ENCODE peak calls at places on chromosomes 7 and 10, in six cellular contexts. D is HFF-Myc, X is sigmoid colon, I is suprapubic skin, Y is HFFc6, Q is tibial artery. F is an unnamed sample.
A peak's percentile ranks its signal among the peaks of the same experiment; 100 is the strongest.

GRCh38 chr10:76354349-76354748 is 922.9 kb downstream of the LRMDA start:
- DNase-seq in D (no peak), X (no peak), I (no peak), Y (no peak), Q (no peak), F (no peak)

GRCh38 chr7:25305831-25306230 is 77.5 kb upstream of the NPVF start:
- DNase-seq in D (no peak), X (no peak), I (no peak), Y (no peak), Q (no peak), F (no peak)

GRCh38 chr10:116636385-116636784 is 15.6 kb downstream of the PNLIPRP2 start:
- DNase-seq in D (no peak), X (no peak), I (no peak), Y (no peak), Q (no peak), F (no peak)

GRCh38 chr10:124259139-124259825 is 159.4 kb downstream of the OAT start:
- DNase-seq in D (no peak), X (peak; percentile 50), I (peak; percentile 38), Y (no peak), Q (no peak), F (no peak)

GRCh38 chr7:131327049-131327625 is 539 bp upstream of the MKLN1 start:
- DNase-seq in D (peak; percentile 47), X (no peak), I (peak; percentile 68), Y (peak; percentile 84), Q (peak; percentile 59), F (no peak)

GRCh38 chr7:70779321-70779720 is 352.6 kb upstream of the GALNT17 start:
- DNase-seq in D (no peak), X (no peak), I (no peak), Y (no peak), Q (no peak), F (no peak)

GRCh38 chr10:94617389-94617944 is 66.1 kb upstream of the CYP2C18 start:
- DNase-seq in D (peak; percentile 1), X (no peak), I (no peak), Y (no peak), Q (no peak), F (no peak)

GRCh38 chr10:126902157-126902556 is 3.1 kb upstream of the DOCK1 start:
- DNase-seq in D (peak; percentile 52), X (no peak), I (no peak), Y (peak; percentile 56), Q (no peak), F (peak; percentile 44)

GRCh38 chr7:106400990-106401389 is 116.2 kb upstream of the NAMPT start:
- DNase-seq in D (no peak), X (no peak), I (no peak), Y (no peak), Q (no peak), F (no peak)

GRCh38 chr7:29113384-29114102 is 32.8 kb downstream of the CPVL start:
- DNase-seq in D (peak; percentile 11), X (no peak), I (no peak), Y (peak; percentile 22), Q (no peak), F (no peak)

GRCh38 chr10:118840776-118841468 is 86.2 kb upstream of the CACUL1 start:
- DNase-seq in D (no peak), X (no peak), I (no peak), Y (no peak), Q (no peak), F (no peak)

GRCh38 chr10:125281091-125281490 is 120.7 kb upstream of the CTBP2 start:
- DNase-seq in D (no peak), X (no peak), I (no peak), Y (no peak), Q (no peak), F (no peak)

GRCh38 chr7:121269798-121270197 is 59.0 kb upstream of the WNT16 start:
- DNase-seq in D (no peak), X (no peak), I (no peak), Y (no peak), Q (no peak), F (no peak)

GRCh38 chr7:38558786-38559185 is 72.4 kb downstream of the AMPH start:
- DNase-seq in D (no peak), X (no peak), I (no peak), Y (no peak), Q (no peak), F (no peak)

GRCh38 chr7:134343136-134343535 is 26.4 kb upstream of the SLC35B4 start:
- DNase-seq in D (no peak), X (no peak), I (no peak), Y (no peak), Q (no peak), F (no peak)

GRCh38 chr10:33333260-33334169 is 952 bp downstream of the NRP1 start:
- DNase-seq in D (no peak), X (no peak), I (no peak), Y (no peak), Q (no peak), F (no peak)

GRCh38 chr7:26307226-26307625 is 15.6 kb downstream of the SNX10 start:
- DNase-seq in D (no peak), X (no peak), I (no peak), Y (no peak), Q (peak; percentile 71), F (no peak)

GRCh38 chr7:99021941-99022560 is 121.9 kb downstream of the SMURF1 start:
- DNase-seq in D (no peak), X (peak; percentile 22), I (peak; percentile 25), Y (no peak), Q (no peak), F (no peak)

GRCh38 chr10:113631680-113632079 is 32.2 kb downstream of the NRAP start:
- DNase-seq in D (no peak), X (no peak), I (no peak), Y (no peak), Q (no peak), F (no peak)

GRCh38 chr7:120723465-120724385 is 134.2 kb downstream of the TSPAN12 start:
- DNase-seq in D (no peak), X (no peak), I (no peak), Y (no peak), Q (no peak), F (no peak)

GRCh38 chr7:107103369-107103768 is 58.9 kb downstream of the PRKAR2B start:
- DNase-seq in D (no peak), X (no peak), I (no peak), Y (peak; percentile 64), Q (no peak), F (no peak)

GRCh38 chr10:109773818-109774440 is 149.4 kb downstream of the XPNPEP1 start:
- DNase-seq in D (no peak), X (no peak), I (no peak), Y (peak; percentile 47), Q (no peak), F (no peak)

GRCh38 chr10:68155615-68156205 is 46.4 kb downstream of the MYPN start:
- DNase-seq in D (no peak), X (no peak), I (no peak), Y (peak; percentile 36), Q (no peak), F (no peak)

GRCh38 chr7:100407285-100408180 is 21.0 kb downstream of the ZCWPW1 start:
- DNase-seq in D (peak; percentile 41), X (no peak), I (no peak), Y (peak; percentile 73), Q (peak; percentile 34), F (no peak)

GRCh38 chr10:15216700-15217099 is 48.2 kb upstream of the NMT2 start:
- DNase-seq in D (no peak), X (no peak), I (no peak), Y (no peak), Q (no peak), F (no peak)

GRCh38 chr7:108143658-108144420 is 13.7 kb upstream of the LAMB4 start:
- DNase-seq in D (no peak), X (no peak), I (no peak), Y (no peak), Q (no peak), F (no peak)
- TF ChIP-seq CTCF in D (peak; percentile 12), X (no peak), I (no peak), Y (peak; percentile 18), Q (no peak), F (no peak)

GRCh38 chr7:102040569-102040968 is 223.1 kb downstream of the CUX1 start:
- DNase-seq in D (no peak), X (peak; percentile 12), I (no peak), Y (no peak), Q (no peak), F (peak; percentile 33)
- TF ChIP-seq CTCF in D (no peak), X (no peak), I (no peak), Y (no peak), Q (no peak), F (no peak)

GRCh38 chr10:78524941-78525340 is 491.3 kb downstream of the RPS24 start:
- DNase-seq in D (no peak), X (no peak), I (peak; percentile 25), Y (no peak), Q (no peak), F (no peak)

GRCh38 chr10:78518224-78518623 is 484.6 kb downstream of the RPS24 start:
- DNase-seq in D (no peak), X (no peak), I (no peak), Y (no peak), Q (no peak), F (no peak)

GRCh38 chr10:78523453-78523852 is 489.8 kb downstream of the RPS24 start:
- DNase-seq in D (no peak), X (no peak), I (peak; percentile 11), Y (no peak), Q (no peak), F (no peak)

GRCh38 chr10:78524342-78524741 is 490.7 kb downstream of the RPS24 start:
- DNase-seq in D (no peak), X (no peak), I (peak; percentile 5), Y (no peak), Q (no peak), F (no peak)

GRCh38 chr10:78520737-78521430 is 487.2 kb downstream of the RPS24 start:
- DNase-seq in D (peak; percentile 11), X (no peak), I (no peak), Y (peak; percentile 58), Q (no peak), F (no peak)
- TF ChIP-seq CTCF in D (peak; percentile 13), X (no peak), I (no peak), Y (peak; percentile 72), Q (no peak), F (peak; percentile 60)

GRCh38 chr7:80779456-80779855 is 139.4 kb downstream of the SEMA3C start:
- DNase-seq in D (no peak), X (no peak), I (no peak), Y (no peak), Q (no peak), F (no peak)

GRCh38 chr7:80783177-80783687 is 135.6 kb downstream of the SEMA3C start:
- DNase-seq in D (no peak), X (no peak), I (no peak), Y (no peak), Q (no peak), F (no peak)

GRCh38 chr7:80783688-80784327 is 135.0 kb downstream of the SEMA3C start:
- DNase-seq in D (no peak), X (no peak), I (no peak), Y (peak; percentile 41), Q (no peak), F (no peak)

GRCh38 chr7:80781146-80781545 is 137.7 kb downstream of the SEMA3C start:
- DNase-seq in D (no peak), X (no peak), I (no peak), Y (no peak), Q (no peak), F (no peak)

DNA sequence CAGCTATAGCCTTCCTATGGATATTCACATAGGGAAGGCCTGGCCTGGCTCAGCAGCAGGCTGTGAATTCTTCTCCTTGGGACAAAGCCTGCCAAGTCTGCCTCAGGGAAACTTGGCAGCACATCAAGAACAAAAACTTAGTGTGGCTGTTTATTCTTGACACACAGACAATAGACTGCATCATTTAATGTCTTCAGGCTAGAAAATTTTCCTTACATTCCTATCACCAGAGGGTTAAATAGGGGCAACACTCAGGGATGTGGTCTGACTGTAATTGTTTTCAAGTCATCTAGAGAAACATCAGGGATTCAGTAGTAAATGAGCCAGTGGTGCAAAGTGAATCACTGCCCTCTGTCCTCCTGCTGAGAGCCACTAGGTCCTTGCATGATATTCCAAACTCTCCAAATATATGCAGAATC is 137.3 kb downstream of the SEMA3C start:
- DNase-seq in D (peak; percentile 77), X (peak; percentile 87), I (no peak), Y (peak; percentile 94), Q (peak; percentile 50), F (no peak)
- TF ChIP-seq CTCF in D (no peak), X (no peak), I (no peak), Y (peak; percentile 53), Q (no peak), F (no peak)

F was measured in chondrocyte.